ENCODE peak calls at places on chromosomes 12 and 14, in six cellular contexts. V is endodermal cell, Z is GM06990, S is right cardiac atrium, T is brain microvascular endothelial cell, I is suprapubic skin. O is an unnamed sample. For H3K27me3, the result is how much of the 10 kb centered on the place peaks cover.

GRCh38 chr14:102590667-102591099 is 1.8 kb upstream of the RCOR1 start:
- DNase-seq in V (peak), Z (no peak), S (peak), T (no peak), I (no peak), O (no peak)

GRCh38 chr12:52036587-52037171 is 14.6 kb upstream of the NR4A1 start:
- DNase-seq in V (peak), Z (peak), S (peak), T (peak), I (peak), O (no peak)

GRCh38 chr12:122980192-122981035 is at the start of gene ARL6IP4:
- DNase-seq in V (peak), Z (peak), S (peak), T (peak), I (no peak), O (no peak)

GRCh38 chr12:79601908-79602307 is 88.9 kb downstream of the PAWR start:
- DNase-seq in V (no peak), Z (no peak), S (no peak), T (no peak), I (no peak), O (no peak)

GRCh38 chr12:125121095-125121494 is 55.9 kb downstream of the AACS start:
- DNase-seq in V (no peak), Z (no peak), S (no peak), T (no peak), I (no peak), O (no peak)

GRCh38 chr12:114691810-114692557 is 8.0 kb upstream of the TBX3 start:
- DNase-seq in V (peak), Z (no peak), S (no peak), T (no peak), I (no peak), O (no peak)

GRCh38 chr14:46048127-46048526 is 603.5 kb downstream of the RPL10L start:
- DNase-seq in V (peak), Z (no peak), S (no peak), T (peak), I (no peak), O (peak)

GRCh38 chr12:56257071-56257470 is 1.1 kb downstream of the ANKRD52 start:
- DNase-seq in V (no peak), Z (no peak), S (no peak), T (no peak), I (no peak), O (no peak)

GRCh38 chr14:102525213-102526143 is 15.9 kb upstream of the ANKRD9 start:
- DNase-seq in V (no peak), Z (no peak), S (no peak), T (peak), I (no peak), O (no peak)

GRCh38 chr12:55931317-55931779 is 386 bp downstream of the DGKA start:
- DNase-seq in V (no peak), Z (no peak), S (no peak), T (no peak), I (no peak), O (no peak)

GRCh38 chr12:132285991-132286681 is 43.3 kb downstream of the GALNT9 start:
- DNase-seq in V (peak), Z (no peak), S (peak), T (peak), I (no peak), O (no peak)

GRCh38 chr14:103445783-103446182 is 60.6 kb downstream of the MARK3 start:
- DNase-seq in V (no peak), Z (no peak), S (no peak), T (no peak), I (no peak), O (no peak)

GRCh38 chr14:31252865-31253264 is 45.3 kb upstream of the HECTD1 start:
- DNase-seq in V (no peak), Z (no peak), S (no peak), T (no peak), I (no peak), O (no peak)

GRCh38 chr14:52369305-52369781 is 55.2 kb downstream of the PTGER2 start:
- DNase-seq in V (no peak), Z (no peak), S (peak), T (no peak), I (no peak), O (no peak)

GRCh38 chr12:90111646-90112565 is 403.3 kb upstream of the ATP2B1 start:
- DNase-seq in V (no peak), Z (no peak), S (no peak), T (no peak), I (no peak), O (no peak)

GRCh38 chr14:68955164-68955921 is 23.8 kb downstream of the ACTN1 start:
- DNase-seq in V (no peak), Z (no peak), S (no peak), T (no peak), I (no peak), O (no peak)

GRCh38 chr14:68409355-68409754 is 383.5 kb downstream of the ZFP36L1 start:
- DNase-seq in V (no peak), Z (no peak), S (no peak), T (no peak), I (no peak), O (no peak)

GRCh38 chr12:65965358-65965757 is 141.1 kb downstream of the HMGA2 start:
- DNase-seq in V (no peak), Z (no peak), S (no peak), T (peak), I (no peak), O (no peak)

GRCh38 chr14:34043627-34044372 is 92.9 kb upstream of the EGLN3 start:
- DNase-seq in V (peak), Z (peak), S (no peak), T (no peak), I (no peak), O (no peak)

GRCh38 chr12:24945822-24946221 is 3.1 kb downstream of the BCAT1 start:
- DNase-seq in V (no peak), Z (no peak), S (no peak), T (no peak), I (no peak), O (no peak)

GRCh38 chr12:115774148-115774905 is 503.2 kb downstream of the MED13L start:
- DNase-seq in V (no peak), Z (no peak), S (no peak), T (no peak), I (no peak), O (no peak)

GRCh38 chr14:28830115-28830534 is 63.5 kb downstream of the FOXG1 start:
- DNase-seq in V (no peak), Z (no peak), S (no peak), T (no peak), I (no peak), O (no peak)

DNA sequence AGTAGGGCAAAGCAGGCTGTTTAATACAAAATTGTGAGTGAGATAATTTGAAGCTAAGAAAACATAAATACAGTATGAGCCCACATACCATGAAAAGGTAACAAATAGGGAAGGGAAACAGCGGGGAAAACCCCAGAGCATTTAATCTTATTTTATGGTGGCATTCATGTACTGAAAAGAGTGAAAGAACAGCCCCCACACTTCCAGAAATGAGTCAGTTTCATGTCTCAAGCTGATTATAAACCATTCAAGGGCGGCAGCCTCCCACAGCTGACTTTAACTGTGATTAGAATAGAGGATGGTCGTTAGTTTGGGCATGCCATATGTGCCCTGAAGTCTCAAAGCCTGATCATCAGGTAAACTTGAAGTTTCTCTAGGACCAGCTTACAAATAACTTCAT is 64.5 kb downstream of the FOXG1 start:
- DNase-seq in V (no peak), Z (peak), S (no peak), T (no peak), I (no peak), O (peak)
- H3K27me3 ChIP-seq in V (under half), Z (under half), S (under half), T (under half), I (under half), O (under half)

GRCh38 chr14:104929268-104930230 is 4.9 kb downstream of the PLD4 start:
- DNase-seq in V (no peak), Z (no peak), S (no peak), T (no peak), I (no peak), O (no peak)

GRCh38 chr14:104931771-104932675 is 7.3 kb downstream of the PLD4 start:
- DNase-seq in V (peak), Z (no peak), S (no peak), T (no peak), I (peak), O (no peak)

GRCh38 chr14:104930526-104931322 is 6.0 kb downstream of the PLD4 start:
- DNase-seq in V (no peak), Z (no peak), S (no peak), T (no peak), I (peak), O (no peak)

GRCh38 chr14:104932676-104933631 is 8.3 kb downstream of the PLD4 start:
- DNase-seq in V (peak), Z (peak), S (peak), T (peak), I (peak), O (peak)

GRCh38 chr14:104931323-104931770 is 6.7 kb downstream of the PLD4 start:
- DNase-seq in V (no peak), Z (no peak), S (no peak), T (no peak), I (peak), O (no peak)
- H3K4me3 ChIP-seq in V (no peak), Z (no peak), S (no peak), T (no peak), I (no peak), O (no peak)

GRCh38 chr12:6778212-6778570 is 5.9 kb downstream of the LAG3 start:
- DNase-seq in V (peak), Z (no peak), S (peak), T (no peak), I (no peak), O (no peak)

GRCh38 chr12:6775775-6776174 is 3.5 kb downstream of the LAG3 start:
- DNase-seq in V (no peak), Z (no peak), S (no peak), T (no peak), I (no peak), O (no peak)

GRCh38 chr12:6778571-6779550 is 6.5 kb downstream of the LAG3 start:
- DNase-seq in V (peak), Z (peak), S (peak), T (peak), I (peak), O (peak)

GRCh38 chr12:6775185-6775770 is 3.0 kb downstream of the LAG3 start:
- DNase-seq in V (no peak), Z (no peak), S (no peak), T (no peak), I (no peak), O (no peak)

DNA sequence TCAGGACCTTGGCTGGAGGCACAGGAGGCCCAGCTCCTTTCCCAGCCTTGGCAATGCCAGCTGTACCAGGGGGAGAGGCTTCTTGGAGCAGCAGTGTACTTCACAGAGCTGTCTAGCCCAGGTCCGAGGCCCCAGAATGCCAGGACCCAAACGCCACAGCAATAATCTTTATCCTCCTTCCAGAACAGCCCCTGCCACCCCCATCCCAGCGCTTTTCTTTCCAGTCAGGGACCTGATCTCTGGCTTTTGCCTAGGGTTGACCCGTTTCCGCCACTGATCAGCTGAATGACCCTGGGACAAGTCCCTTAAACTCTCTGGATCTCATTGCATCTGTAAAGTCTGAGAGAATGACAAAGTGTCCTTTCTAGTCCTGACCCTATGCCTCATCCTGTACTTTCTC is 5.1 kb downstream of the LAG3 start:
- DNase-seq in V (no peak), Z (no peak), S (no peak), T (no peak), I (no peak), O (no peak)
- H3K27me3 ChIP-seq in V (under half), Z (under half), S (under half), T (under half), I (under half), O (under half)

DNA sequence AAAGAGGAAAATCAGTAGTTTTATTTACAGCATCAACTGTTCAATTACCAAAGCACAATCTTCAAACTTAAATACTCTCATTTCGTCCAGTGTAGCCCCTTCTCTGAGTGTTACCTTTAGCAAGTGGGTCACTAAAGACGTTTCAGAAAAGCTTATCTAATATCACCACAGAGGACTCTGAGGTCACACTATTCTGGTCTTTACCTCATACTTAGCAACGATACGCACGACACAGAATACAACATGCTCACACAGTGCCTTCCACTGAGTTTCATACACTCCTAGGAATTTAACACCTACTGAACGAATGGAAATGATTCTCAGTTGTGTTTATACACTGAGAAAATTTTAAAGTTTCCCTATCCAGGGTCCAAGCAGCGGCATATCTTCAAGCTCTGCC is 2.0 kb downstream of the SYT10 start:
- DNase-seq in V (no peak), Z (no peak), S (no peak), T (no peak), I (no peak), O (no peak)
- H3K4me3 ChIP-seq in V (peak), Z (no peak), S (no peak), T (no peak), I (no peak), O (no peak)

DNA sequence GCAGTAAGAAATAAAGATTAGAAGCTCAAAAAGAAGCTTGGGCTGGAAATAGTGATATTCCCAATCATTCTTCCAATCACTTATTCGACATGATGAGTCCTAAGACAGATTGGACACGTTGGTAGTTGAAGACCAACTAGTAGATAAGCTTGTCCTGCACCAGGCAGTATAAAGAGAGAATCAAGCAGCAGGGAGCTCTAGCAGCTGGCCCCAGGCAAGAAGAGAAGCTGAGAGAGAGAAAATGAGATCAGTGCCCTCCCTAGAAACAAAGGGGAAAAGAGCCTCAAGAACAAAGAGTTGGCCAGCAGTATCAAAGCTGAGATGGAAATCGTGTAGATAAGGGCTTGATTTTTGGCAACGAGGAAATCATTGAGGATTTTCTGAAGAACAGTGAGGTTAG is 20.6 kb downstream of the RASSF8 start:
- DNase-seq in V (no peak), Z (no peak), S (no peak), T (no peak), I (no peak), O (no peak)
- H3K27me3 ChIP-seq in V (under half), Z (under half), S (under half), T (under half), I (under half), O (under half)